ENCODE peak calls at places on chromosomes 13 and 19, in nine cellular contexts. One of them, this sample, is unnamed.
A peak's percentile ranks its signal among the peaks of the same experiment; 100 is the strongest.

GRCh38 chr13:35994131-35994966 is 136.8 kb downstream of the DCLK1 start:
- DNase-seq in MM.1S: no peak
- DNase-seq in nephron progenitor cell: no peak
- DNase-seq in GM10248: no peak
- DNase-seq in fibroblast of villous mesenchyme: peak; percentile 47
- DNase-seq in fibroblast of lung: peak; percentile 97
- DNase-seq in WERI-Rb-1: no peak
- DNase-seq in ascending aorta: peak; percentile 16
- DNase-seq in gastrocnemius medialis: peak; percentile 56
- DNase-seq in this sample: no peak

GRCh38 chr13:90016688-90017087 is 1330.8 kb upstream of the MIR17HG start:
- DNase-seq in MM.1S: no peak
- DNase-seq in nephron progenitor cell: no peak
- DNase-seq in GM10248: no peak
- DNase-seq in fibroblast of villous mesenchyme: no peak
- DNase-seq in fibroblast of lung: no peak
- DNase-seq in WERI-Rb-1: no peak
- DNase-seq in ascending aorta: no peak
- DNase-seq in gastrocnemius medialis: no peak
- DNase-seq in this sample: no peak

GRCh38 chr19:45253396-45254027 is 2.4 kb downstream of the MARK4 start:
- DNase-seq in MM.1S: no peak
- DNase-seq in nephron progenitor cell: no peak
- DNase-seq in GM10248: no peak
- DNase-seq in fibroblast of villous mesenchyme: no peak
- DNase-seq in fibroblast of lung: peak; percentile 39
- DNase-seq in WERI-Rb-1: no peak
- DNase-seq in ascending aorta: no peak
- DNase-seq in gastrocnemius medialis: no peak
- DNase-seq in this sample: no peak

GRCh38 chr13:34617684-34618083 is 324.4 kb upstream of the NBEA start:
- DNase-seq in MM.1S: no peak
- DNase-seq in nephron progenitor cell: no peak
- DNase-seq in GM10248: no peak
- DNase-seq in fibroblast of villous mesenchyme: no peak
- DNase-seq in fibroblast of lung: peak; percentile 32
- DNase-seq in WERI-Rb-1: no peak
- DNase-seq in ascending aorta: no peak
- DNase-seq in gastrocnemius medialis: no peak
- DNase-seq in this sample: no peak

GRCh38 chr13:42477588-42478190 is 96.3 kb upstream of the TNFSF11 start:
- DNase-seq in MM.1S: no peak
- DNase-seq in nephron progenitor cell: no peak
- DNase-seq in GM10248: no peak
- DNase-seq in fibroblast of villous mesenchyme: peak; percentile 71
- DNase-seq in fibroblast of lung: no peak
- DNase-seq in WERI-Rb-1: no peak
- DNase-seq in ascending aorta: no peak
- DNase-seq in gastrocnemius medialis: no peak
- DNase-seq in this sample: no peak

GRCh38 chr19:14393303-14393702 is 12.1 kb downstream of the ADGRE5 start:
- DNase-seq in MM.1S: no peak
- DNase-seq in nephron progenitor cell: no peak
- DNase-seq in GM10248: no peak
- DNase-seq in fibroblast of villous mesenchyme: no peak
- DNase-seq in fibroblast of lung: no peak
- DNase-seq in WERI-Rb-1: no peak
- DNase-seq in ascending aorta: no peak
- DNase-seq in gastrocnemius medialis: no peak
- DNase-seq in this sample: no peak

GRCh38 chr13:30648522-30649012 is 30.8 kb downstream of the USPL1 start:
- DNase-seq in MM.1S: no peak
- DNase-seq in nephron progenitor cell: no peak
- DNase-seq in GM10248: no peak
- DNase-seq in fibroblast of villous mesenchyme: no peak
- DNase-seq in fibroblast of lung: no peak
- DNase-seq in WERI-Rb-1: no peak
- DNase-seq in ascending aorta: no peak
- DNase-seq in gastrocnemius medialis: no peak
- DNase-seq in this sample: no peak

GRCh38 chr13:99093997-99094396 is 106.7 kb upstream of the UBAC2 start:
- DNase-seq in MM.1S: no peak
- DNase-seq in nephron progenitor cell: no peak
- DNase-seq in GM10248: no peak
- DNase-seq in fibroblast of villous mesenchyme: no peak
- DNase-seq in fibroblast of lung: no peak
- DNase-seq in WERI-Rb-1: no peak
- DNase-seq in ascending aorta: no peak
- DNase-seq in gastrocnemius medialis: no peak
- DNase-seq in this sample: no peak

GRCh38 chr13:42101821-42102580 is 53.6 kb downstream of the DGKH start:
- DNase-seq in MM.1S: peak; percentile 16
- DNase-seq in nephron progenitor cell: no peak
- DNase-seq in GM10248: no peak
- DNase-seq in fibroblast of villous mesenchyme: no peak
- DNase-seq in fibroblast of lung: peak; percentile 7
- DNase-seq in WERI-Rb-1: no peak
- DNase-seq in ascending aorta: no peak
- DNase-seq in gastrocnemius medialis: no peak
- DNase-seq in this sample: no peak

GRCh38 chr19:17197666-17198065 is 17.5 kb upstream of the USE1 start:
- DNase-seq in MM.1S: no peak
- DNase-seq in nephron progenitor cell: no peak
- DNase-seq in GM10248: no peak
- DNase-seq in fibroblast of villous mesenchyme: no peak
- DNase-seq in fibroblast of lung: no peak
- DNase-seq in WERI-Rb-1: no peak
- DNase-seq in ascending aorta: no peak
- DNase-seq in gastrocnemius medialis: no peak
- DNase-seq in this sample: no peak

GRCh38 chr13:98307744-98308524 is 130.9 kb upstream of the RNF113B start:
- DNase-seq in MM.1S: no peak
- DNase-seq in nephron progenitor cell: no peak
- DNase-seq in GM10248: no peak
- DNase-seq in fibroblast of villous mesenchyme: peak; percentile 89
- DNase-seq in fibroblast of lung: peak; percentile 25
- DNase-seq in WERI-Rb-1: peak; percentile 83
- DNase-seq in ascending aorta: no peak
- DNase-seq in gastrocnemius medialis: no peak
- DNase-seq in this sample: peak; percentile 51

GRCh38 chr19:23095406-23095805 is 21.4 kb upstream of the ZNF730 start:
- DNase-seq in MM.1S: no peak
- DNase-seq in nephron progenitor cell: no peak
- DNase-seq in GM10248: no peak
- DNase-seq in fibroblast of villous mesenchyme: no peak
- DNase-seq in fibroblast of lung: no peak
- DNase-seq in WERI-Rb-1: no peak
- DNase-seq in ascending aorta: no peak
- DNase-seq in gastrocnemius medialis: no peak
- DNase-seq in this sample: no peak

GRCh38 chr19:12880551-12881171 is 588 bp downstream of the DNASE2 start:
- DNase-seq in MM.1S: peak; percentile 34
- DNase-seq in nephron progenitor cell: peak; percentile 63
- DNase-seq in GM10248: no peak
- DNase-seq in fibroblast of villous mesenchyme: peak; percentile 28
- DNase-seq in fibroblast of lung: peak; percentile 27
- DNase-seq in WERI-Rb-1: no peak
- DNase-seq in ascending aorta: no peak
- DNase-seq in gastrocnemius medialis: no peak
- DNase-seq in this sample: peak; percentile 37

GRCh38 chr19:6020166-6020967 is 42.4 kb upstream of the RANBP3 start:
- DNase-seq in MM.1S: no peak
- DNase-seq in nephron progenitor cell: no peak
- DNase-seq in GM10248: no peak
- DNase-seq in fibroblast of villous mesenchyme: peak; percentile 68
- DNase-seq in fibroblast of lung: no peak
- DNase-seq in WERI-Rb-1: no peak
- DNase-seq in ascending aorta: no peak
- DNase-seq in gastrocnemius medialis: no peak
- DNase-seq in this sample: no peak

GRCh38 chr19:28420731-28421550 is 792.0 kb downstream of the UQCRFS1 start:
- DNase-seq in MM.1S: no peak
- DNase-seq in nephron progenitor cell: no peak
- DNase-seq in GM10248: no peak
- DNase-seq in fibroblast of villous mesenchyme: no peak
- DNase-seq in fibroblast of lung: peak; percentile 73
- DNase-seq in WERI-Rb-1: no peak
- DNase-seq in ascending aorta: no peak
- DNase-seq in gastrocnemius medialis: no peak
- DNase-seq in this sample: no peak

GRCh38 chr19:10043286-10043927 is 30.1 kb downstream of the RDH8 start:
- DNase-seq in MM.1S: no peak
- DNase-seq in nephron progenitor cell: no peak
- DNase-seq in GM10248: no peak
- DNase-seq in fibroblast of villous mesenchyme: no peak
- DNase-seq in fibroblast of lung: peak; percentile 48
- DNase-seq in WERI-Rb-1: no peak
- DNase-seq in ascending aorta: no peak
- DNase-seq in gastrocnemius medialis: no peak
- DNase-seq in this sample: no peak

GRCh38 chr13:79481685-79482052 is 714 bp downstream of the NDFIP2 start:
- DNase-seq in MM.1S: peak; percentile 26
- DNase-seq in nephron progenitor cell: no peak
- DNase-seq in GM10248: peak; percentile 19
- DNase-seq in fibroblast of villous mesenchyme: no peak
- DNase-seq in fibroblast of lung: peak; percentile 24
- DNase-seq in WERI-Rb-1: no peak
- DNase-seq in ascending aorta: no peak
- DNase-seq in gastrocnemius medialis: no peak
- DNase-seq in this sample: no peak

GRCh38 chr13:48625396-48626076 is 28.2 kb upstream of the CYSLTR2 start:
- DNase-seq in MM.1S: no peak
- DNase-seq in nephron progenitor cell: no peak
- DNase-seq in GM10248: no peak
- DNase-seq in fibroblast of villous mesenchyme: peak; percentile 36
- DNase-seq in fibroblast of lung: no peak
- DNase-seq in WERI-Rb-1: no peak
- DNase-seq in ascending aorta: no peak
- DNase-seq in gastrocnemius medialis: no peak
- DNase-seq in this sample: no peak

GRCh38 chr19:51047031-51047335 is 12.2 kb upstream of the KLK12 start:
- DNase-seq in MM.1S: no peak
- DNase-seq in nephron progenitor cell: no peak
- DNase-seq in GM10248: no peak
- DNase-seq in fibroblast of villous mesenchyme: no peak
- DNase-seq in fibroblast of lung: no peak
- DNase-seq in WERI-Rb-1: no peak
- DNase-seq in ascending aorta: no peak
- DNase-seq in gastrocnemius medialis: no peak
- DNase-seq in this sample: no peak

DNA sequence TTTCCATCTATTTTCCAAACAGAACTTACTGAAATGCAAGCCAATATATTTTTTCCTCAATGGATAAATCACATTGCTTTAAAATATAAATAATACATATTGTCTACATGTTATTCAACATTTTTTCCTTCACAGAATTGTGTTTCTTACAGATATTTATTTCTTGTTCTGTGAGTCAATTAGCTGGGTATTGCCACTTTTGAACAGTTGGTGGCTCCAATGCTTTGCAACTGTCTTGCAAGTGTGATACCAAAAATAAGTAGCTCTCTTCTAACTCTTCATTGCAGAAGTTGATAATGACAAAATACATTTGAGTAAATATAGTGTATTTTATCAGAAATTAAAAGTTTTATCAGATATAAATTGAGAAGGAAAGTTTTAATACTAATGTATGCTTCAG is 17.1 kb upstream of the GPC5 start:
- DNase-seq in MM.1S: peak; percentile 8
- DNase-seq in nephron progenitor cell: no peak
- DNase-seq in GM10248: no peak
- DNase-seq in fibroblast of villous mesenchyme: peak; percentile 5
- DNase-seq in fibroblast of lung: peak; percentile 28
- DNase-seq in WERI-Rb-1: peak; percentile 54
- DNase-seq in ascending aorta: no peak
- DNase-seq in gastrocnemius medialis: no peak
- DNase-seq in this sample: no peak
- TF ChIP-seq CTCF in MM.1S: no peak
- TF ChIP-seq CTCF in nephron progenitor cell: peak; percentile 49
- TF ChIP-seq CTCF in GM10248: peak; percentile 40
- TF ChIP-seq CTCF in fibroblast of villous mesenchyme: peak; percentile 19
- TF ChIP-seq CTCF in fibroblast of lung: peak; percentile 4
- TF ChIP-seq CTCF in WERI-Rb-1: peak; percentile 62
- TF ChIP-seq CTCF in ascending aorta: peak; percentile 21
- TF ChIP-seq CTCF in gastrocnemius medialis: no peak
- TF ChIP-seq CTCF in this sample: no peak

GRCh38 chr13:24865158-24865557 is 101.2 kb downstream of the RNF17 start:
- DNase-seq in MM.1S: no peak
- DNase-seq in nephron progenitor cell: no peak
- DNase-seq in GM10248: no peak
- DNase-seq in fibroblast of villous mesenchyme: peak; percentile 21
- DNase-seq in fibroblast of lung: no peak
- DNase-seq in WERI-Rb-1: no peak
- DNase-seq in ascending aorta: no peak
- DNase-seq in gastrocnemius medialis: no peak
- DNase-seq in this sample: no peak
- TF ChIP-seq CTCF in MM.1S: no peak
- TF ChIP-seq CTCF in nephron progenitor cell: no peak
- TF ChIP-seq CTCF in GM10248: no peak
- TF ChIP-seq CTCF in fibroblast of villous mesenchyme: peak; percentile 24
- TF ChIP-seq CTCF in fibroblast of lung: no peak
- TF ChIP-seq CTCF in WERI-Rb-1: no peak
- TF ChIP-seq CTCF in ascending aorta: peak; percentile 23
- TF ChIP-seq CTCF in gastrocnemius medialis: no peak
- TF ChIP-seq CTCF in this sample: no peak

DNA sequence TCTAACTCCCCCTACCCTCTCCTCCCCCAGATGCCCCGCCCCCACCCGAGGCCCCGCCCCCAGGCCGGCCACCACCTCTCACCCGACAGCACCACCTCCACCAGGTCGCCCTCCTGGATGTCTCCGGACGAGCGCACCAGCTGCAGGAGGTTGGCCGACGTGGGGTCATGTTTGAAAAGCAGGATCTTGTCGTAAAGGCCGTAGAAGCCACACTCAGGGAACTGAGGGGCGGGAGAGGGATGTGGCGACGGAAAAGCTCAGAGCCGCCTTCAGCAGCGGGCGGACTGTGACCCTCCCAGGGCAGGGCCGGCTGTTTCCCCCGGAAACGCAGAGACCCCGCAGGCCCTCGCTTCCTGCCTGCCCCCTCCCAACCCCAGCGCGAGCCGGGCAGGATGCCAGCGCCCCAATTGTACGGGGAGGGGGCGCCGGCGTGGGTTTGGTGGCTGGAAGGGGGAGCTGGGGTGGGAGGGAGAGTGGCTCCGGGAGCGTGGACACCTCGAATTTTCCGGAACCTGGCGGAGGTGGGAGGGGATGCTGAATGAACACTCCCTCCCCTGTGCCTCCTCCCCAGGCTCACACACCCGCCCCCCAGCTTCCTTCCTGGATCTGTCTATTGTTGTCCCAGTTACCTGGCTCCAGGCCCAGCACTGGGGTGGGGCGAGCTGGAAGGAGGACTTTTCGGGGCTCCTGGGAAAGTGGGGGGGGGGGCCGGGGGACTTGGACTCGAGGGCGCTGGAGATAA is 3.0 kb downstream of the PRKD2 start:
- DNase-seq in MM.1S: peak; percentile 83
- DNase-seq in nephron progenitor cell: peak; percentile 65
- DNase-seq in GM10248: peak; percentile 81
- DNase-seq in fibroblast of villous mesenchyme: peak; percentile 60
- DNase-seq in fibroblast of lung: peak; percentile 79
- DNase-seq in WERI-Rb-1: no peak
- DNase-seq in ascending aorta: peak; percentile 73
- DNase-seq in gastrocnemius medialis: peak; percentile 68
- DNase-seq in this sample: peak; percentile 83
- TF ChIP-seq CTCF in MM.1S: no peak
- TF ChIP-seq CTCF in nephron progenitor cell: no peak
- TF ChIP-seq CTCF in GM10248: no peak
- TF ChIP-seq CTCF in fibroblast of villous mesenchyme: no peak
- TF ChIP-seq CTCF in fibroblast of lung: no peak
- TF ChIP-seq CTCF in WERI-Rb-1: no peak
- TF ChIP-seq CTCF in ascending aorta: no peak
- TF ChIP-seq CTCF in gastrocnemius medialis: no peak
- TF ChIP-seq CTCF in this sample: no peak

GRCh38 chr19:35439921-35440320 is 8.1 kb upstream of the FFAR2 start:
- DNase-seq in MM.1S: no peak
- DNase-seq in nephron progenitor cell: no peak
- DNase-seq in GM10248: no peak
- DNase-seq in fibroblast of villous mesenchyme: no peak
- DNase-seq in fibroblast of lung: no peak
- DNase-seq in WERI-Rb-1: no peak
- DNase-seq in ascending aorta: no peak
- DNase-seq in gastrocnemius medialis: no peak
- DNase-seq in this sample: no peak
- TF ChIP-seq CTCF in MM.1S: no peak
- TF ChIP-seq CTCF in nephron progenitor cell: no peak
- TF ChIP-seq CTCF in GM10248: no peak
- TF ChIP-seq CTCF in fibroblast of villous mesenchyme: no peak
- TF ChIP-seq CTCF in fibroblast of lung: no peak
- TF ChIP-seq CTCF in WERI-Rb-1: no peak
- TF ChIP-seq CTCF in ascending aorta: no peak
- TF ChIP-seq CTCF in gastrocnemius medialis: no peak
- TF ChIP-seq CTCF in this sample: no peak

This sample was measured in endothelial cell.